ENCODE peak calls at places on chromosomes 6 and 20, in four cellular contexts. J is NCI-H1048, E is caudate nucleus, N is fibroblast of the aortic adventitia. B is an unnamed sample.

GRCh38 chr6:49322861-49323260 is 140.2 kb downstream of the MMUT start:
- DNase-seq in J (no peak), E (no peak), N (no peak), B (no peak)

GRCh38 chr6:132961610-132962009 is 147.2 kb downstream of the RPS12 start:
- DNase-seq in J (no peak), E (no peak), N (no peak), B (no peak)

GRCh38 chr6:154143753-154144152 is 104.7 kb downstream of the OPRM1 start:
- DNase-seq in J (no peak), E (no peak), N (no peak), B (no peak)

GRCh38 chr6:122833229-122833556 is 44.1 kb downstream of the SMPDL3A start:
- DNase-seq in J (no peak), E (peak), N (no peak), B (no peak)

GRCh38 chr6:138115191-138115590 is 8.0 kb upstream of the PERP start:
- DNase-seq in J (no peak), E (no peak), N (no peak), B (no peak)

GRCh38 chr6:2970753-2971419 is 481 bp downstream of the SERPINB6 start:
- DNase-seq in J (no peak), E (peak), N (peak), B (peak)

GRCh38 chr6:37646986-37647764 is 50.5 kb downstream of the MDGA1 start:
- DNase-seq in J (no peak), E (no peak), N (no peak), B (no peak)

GRCh38 chr6:70073637-70074036 is 207.3 kb downstream of the COL19A1 start:
- DNase-seq in J (no peak), E (no peak), N (no peak), B (no peak)

GRCh38 chr6:161917645-161918044 is 643.8 kb upstream of the AGPAT4 start:
- DNase-seq in J (no peak), E (no peak), N (no peak), B (no peak)

GRCh38 chr6:111173341-111173740 is 86.0 kb downstream of the SLC16A10 start:
- DNase-seq in J (no peak), E (no peak), N (no peak), B (no peak)

GRCh38 chr6:42451595-42452170 is at the start of gene TRERF1:
- DNase-seq in J (no peak), E (peak), N (peak), B (peak)

GRCh38 chr6:149077208-149077607 is 240.3 kb upstream of the TAB2 start:
- DNase-seq in J (no peak), E (no peak), N (peak), B (peak)

GRCh38 chr20:31605902-31606677 is 1.0 kb downstream of the ID1 start:
- DNase-seq in J (no peak), E (no peak), N (peak), B (peak)

GRCh38 chr6:74066168-74066871 is 370.3 kb downstream of the CD109 start:
- DNase-seq in J (no peak), E (no peak), N (no peak), B (no peak)

GRCh38 chr20:53827996-53828672 is 234.5 kb upstream of the ZNF217 start:
- DNase-seq in J (no peak), E (no peak), N (peak), B (peak)